ENCODE peak calls at places on chromosome 5, in six cellular contexts. One of them, this sample, is unnamed.

GRCh38 chr5:151222769-151223446 is 984 bp downstream of the CCDC69 start:
- DNase-seq in HEK293T: no peak
- DNase-seq in HS-5: no peak
- DNase-seq in stimulated activated CD4-positive, alpha-beta T cell treated with anti-CD3 and anti-CD28 coated beads, TNF-alpha, amount 100 ng/mL, for 4 hours: no peak
- DNase-seq in pulmonary artery endothelial cell: no peak
- DNase-seq in gastrocnemius medialis: peak
- DNase-seq in this sample: no peak

GRCh38 chr5:151896041-151896691 is 28.5 kb downstream of the GLRA1 start:
- DNase-seq in pulmonary artery endothelial cell: no peak
- DNase-seq in HEK293T: peak
- DNase-seq in HS-5: peak
- DNase-seq in gastrocnemius medialis: no peak
- DNase-seq in stimulated activated CD4-positive, alpha-beta T cell treated with anti-CD3 and anti-CD28 coated beads, TNF-alpha, amount 100 ng/mL, for 4 hours: no peak
- DNase-seq in this sample: peak

GRCh38 chr5:137791803-137792202 is 37.6 kb upstream of the HNRNPA0 start:
- DNase-seq in gastrocnemius medialis: no peak
- DNase-seq in HEK293T: no peak
- DNase-seq in pulmonary artery endothelial cell: no peak
- DNase-seq in stimulated activated CD4-positive, alpha-beta T cell treated with anti-CD3 and anti-CD28 coated beads, TNF-alpha, amount 100 ng/mL, for 4 hours: no peak
- DNase-seq in HS-5: no peak
- DNase-seq in this sample: no peak

GRCh38 chr5:87499478-87500410 is 87.0 kb upstream of the CCNH start:
- DNase-seq in HEK293T: no peak
- DNase-seq in gastrocnemius medialis: no peak
- DNase-seq in stimulated activated CD4-positive, alpha-beta T cell treated with anti-CD3 and anti-CD28 coated beads, TNF-alpha, amount 100 ng/mL, for 4 hours: no peak
- DNase-seq in pulmonary artery endothelial cell: no peak
- DNase-seq in HS-5: peak
- DNase-seq in this sample: no peak

GRCh38 chr5:9269024-9269423 is 276.9 kb downstream of the SEMA5A start:
- DNase-seq in HS-5: no peak
- DNase-seq in pulmonary artery endothelial cell: no peak
- DNase-seq in gastrocnemius medialis: no peak
- DNase-seq in stimulated activated CD4-positive, alpha-beta T cell treated with anti-CD3 and anti-CD28 coated beads, TNF-alpha, amount 100 ng/mL, for 4 hours: no peak
- DNase-seq in HEK293T: no peak
- DNase-seq in this sample: no peak

GRCh38 chr5:158621381-158621780 is 478.3 kb downstream of the EBF1 start:
- DNase-seq in HEK293T: no peak
- DNase-seq in stimulated activated CD4-positive, alpha-beta T cell treated with anti-CD3 and anti-CD28 coated beads, TNF-alpha, amount 100 ng/mL, for 4 hours: no peak
- DNase-seq in HS-5: no peak
- DNase-seq in pulmonary artery endothelial cell: no peak
- DNase-seq in gastrocnemius medialis: no peak
- DNase-seq in this sample: no peak

GRCh38 chr5:52922384-52922783 is 66.8 kb upstream of the ITGA2 start:
- DNase-seq in gastrocnemius medialis: no peak
- DNase-seq in HEK293T: peak
- DNase-seq in pulmonary artery endothelial cell: peak
- DNase-seq in HS-5: peak
- DNase-seq in stimulated activated CD4-positive, alpha-beta T cell treated with anti-CD3 and anti-CD28 coated beads, TNF-alpha, amount 100 ng/mL, for 4 hours: no peak
- DNase-seq in this sample: peak

GRCh38 chr5:133423618-133424282 is 188.6 kb downstream of the FSTL4 start:
- DNase-seq in HS-5: peak
- DNase-seq in pulmonary artery endothelial cell: no peak
- DNase-seq in HEK293T: peak
- DNase-seq in gastrocnemius medialis: peak
- DNase-seq in stimulated activated CD4-positive, alpha-beta T cell treated with anti-CD3 and anti-CD28 coated beads, TNF-alpha, amount 100 ng/mL, for 4 hours: peak
- DNase-seq in this sample: peak

GRCh38 chr5:88060194-88060593 is 208.5 kb downstream of the TMEM161B start:
- DNase-seq in HS-5: no peak
- DNase-seq in stimulated activated CD4-positive, alpha-beta T cell treated with anti-CD3 and anti-CD28 coated beads, TNF-alpha, amount 100 ng/mL, for 4 hours: no peak
- DNase-seq in HEK293T: no peak
- DNase-seq in gastrocnemius medialis: no peak
- DNase-seq in pulmonary artery endothelial cell: no peak
- DNase-seq in this sample: no peak

GRCh38 chr5:149088686-149089085 is 25.8 kb upstream of the SH3TC2 start:
- DNase-seq in stimulated activated CD4-positive, alpha-beta T cell treated with anti-CD3 and anti-CD28 coated beads, TNF-alpha, amount 100 ng/mL, for 4 hours: no peak
- DNase-seq in HS-5: no peak
- DNase-seq in HEK293T: no peak
- DNase-seq in pulmonary artery endothelial cell: no peak
- DNase-seq in gastrocnemius medialis: no peak
- DNase-seq in this sample: no peak

GRCh38 chr5:40410231-40410861 is 269.4 kb upstream of the PTGER4 start:
- DNase-seq in stimulated activated CD4-positive, alpha-beta T cell treated with anti-CD3 and anti-CD28 coated beads, TNF-alpha, amount 100 ng/mL, for 4 hours: no peak
- DNase-seq in pulmonary artery endothelial cell: peak
- DNase-seq in gastrocnemius medialis: peak
- DNase-seq in HEK293T: no peak
- DNase-seq in HS-5: peak
- DNase-seq in this sample: no peak

GRCh38 chr5:38595149-38595725 is 38.8 kb upstream of the LIFR start:
- DNase-seq in HS-5: no peak
- DNase-seq in stimulated activated CD4-positive, alpha-beta T cell treated with anti-CD3 and anti-CD28 coated beads, TNF-alpha, amount 100 ng/mL, for 4 hours: no peak
- DNase-seq in HEK293T: no peak
- DNase-seq in pulmonary artery endothelial cell: no peak
- DNase-seq in gastrocnemius medialis: no peak
- DNase-seq in this sample: no peak

GRCh38 chr5:74562116-74562515 is 78.4 kb downstream of the ENC1 start:
- DNase-seq in pulmonary artery endothelial cell: no peak
- DNase-seq in HS-5: no peak
- DNase-seq in gastrocnemius medialis: no peak
- DNase-seq in stimulated activated CD4-positive, alpha-beta T cell treated with anti-CD3 and anti-CD28 coated beads, TNF-alpha, amount 100 ng/mL, for 4 hours: no peak
- DNase-seq in HEK293T: no peak
- DNase-seq in this sample: no peak

GRCh38 chr5:96072138-96072790 is 110.6 kb upstream of the ELL2 start:
- DNase-seq in HEK293T: no peak
- DNase-seq in HS-5: no peak
- DNase-seq in gastrocnemius medialis: no peak
- DNase-seq in stimulated activated CD4-positive, alpha-beta T cell treated with anti-CD3 and anti-CD28 coated beads, TNF-alpha, amount 100 ng/mL, for 4 hours: no peak
- DNase-seq in pulmonary artery endothelial cell: no peak
- DNase-seq in this sample: no peak

GRCh38 chr5:143511736-143512135 is 108.2 kb upstream of the NR3C1 start:
- DNase-seq in HEK293T: no peak
- DNase-seq in pulmonary artery endothelial cell: no peak
- DNase-seq in gastrocnemius medialis: no peak
- DNase-seq in HS-5: no peak
- DNase-seq in stimulated activated CD4-positive, alpha-beta T cell treated with anti-CD3 and anti-CD28 coated beads, TNF-alpha, amount 100 ng/mL, for 4 hours: no peak
- DNase-seq in this sample: no peak

GRCh38 chr5:76733049-76733417 is 17.1 kb downstream of the F2R start:
- DNase-seq in stimulated activated CD4-positive, alpha-beta T cell treated with anti-CD3 and anti-CD28 coated beads, TNF-alpha, amount 100 ng/mL, for 4 hours: no peak
- DNase-seq in HS-5: no peak
- DNase-seq in HEK293T: no peak
- DNase-seq in gastrocnemius medialis: no peak
- DNase-seq in pulmonary artery endothelial cell: no peak
- DNase-seq in this sample: no peak

GRCh38 chr5:176365663-176366574 is 632 bp downstream of the ARL10 start:
- DNase-seq in stimulated activated CD4-positive, alpha-beta T cell treated with anti-CD3 and anti-CD28 coated beads, TNF-alpha, amount 100 ng/mL, for 4 hours: peak
- DNase-seq in HS-5: peak
- DNase-seq in gastrocnemius medialis: no peak
- DNase-seq in HEK293T: peak
- DNase-seq in pulmonary artery endothelial cell: no peak
- DNase-seq in this sample: no peak

GRCh38 chr5:14101922-14102321 is 41.2 kb upstream of the TRIO start:
- DNase-seq in HEK293T: no peak
- DNase-seq in pulmonary artery endothelial cell: no peak
- DNase-seq in HS-5: no peak
- DNase-seq in stimulated activated CD4-positive, alpha-beta T cell treated with anti-CD3 and anti-CD28 coated beads, TNF-alpha, amount 100 ng/mL, for 4 hours: no peak
- DNase-seq in gastrocnemius medialis: no peak
- DNase-seq in this sample: no peak